ENCODE peak calls at places on chromosomes 4 and X, in five cellular contexts. One of them, this sample, is unnamed.

GRCh38 chrX:56564921-56565861 is 1.8 kb downstream of the UBQLN2 start:
- DNase-seq in lung: no peak
- DNase-seq in transverse colon: no peak
- DNase-seq in GM23248: peak; percentile 45
- DNase-seq in heart right ventricle: no peak
- DNase-seq in this sample: no peak

GRCh38 chrX:153662266-153662665 is 11.3 kb downstream of the PNCK start:
- DNase-seq in lung: no peak
- DNase-seq in heart right ventricle: peak; percentile 37
- DNase-seq in transverse colon: peak; percentile 64
- DNase-seq in GM23248: peak; percentile 36
- DNase-seq in this sample: no peak

GRCh38 chrX:113391875-113392274 is 551.2 kb upstream of the AMOT start:
- DNase-seq in GM23248: no peak
- DNase-seq in heart right ventricle: no peak
- DNase-seq in transverse colon: no peak
- DNase-seq in lung: no peak
- DNase-seq in this sample: no peak

GRCh38 chr4:137193564-137193963 is 338.7 kb downstream of the PCDH18 start:
- DNase-seq in heart right ventricle: no peak
- DNase-seq in lung: no peak
- DNase-seq in GM23248: no peak
- DNase-seq in transverse colon: no peak
- DNase-seq in this sample: no peak

GRCh38 chr4:25051534-25051933 is 20.8 kb upstream of the LGI2 start:
- DNase-seq in lung: no peak
- DNase-seq in heart right ventricle: no peak
- DNase-seq in transverse colon: no peak
- DNase-seq in GM23248: no peak
- DNase-seq in this sample: no peak

GRCh38 chr4:102299708-102300107 is 45.6 kb downstream of the SLC39A8 start:
- DNase-seq in GM23248: peak; percentile 70
- DNase-seq in lung: peak; percentile 49
- DNase-seq in heart right ventricle: no peak
- DNase-seq in transverse colon: no peak
- DNase-seq in this sample: peak; percentile 53

GRCh38 chr4:67483868-67484602 is 61.3 kb downstream of the CENPC start:
- DNase-seq in GM23248: peak; percentile 56
- DNase-seq in lung: no peak
- DNase-seq in transverse colon: no peak
- DNase-seq in heart right ventricle: no peak
- DNase-seq in this sample: peak; percentile 24

GRCh38 chrX:110409925-110410324 is 51.3 kb downstream of the RTL9 start:
- DNase-seq in heart right ventricle: no peak
- DNase-seq in GM23248: peak; percentile 83
- DNase-seq in transverse colon: no peak
- DNase-seq in lung: no peak
- DNase-seq in this sample: no peak

GRCh38 chr4:111641813-111642579 is 503.3 kb upstream of the FAM241A start:
- DNase-seq in heart right ventricle: no peak
- DNase-seq in transverse colon: peak; percentile 52
- DNase-seq in GM23248: peak; percentile 95
- DNase-seq in lung: peak; percentile 55
- DNase-seq in this sample: peak; percentile 50

GRCh38 chr4:1711055-1711905 is 839 bp downstream of the SLBP start:
- DNase-seq in GM23248: peak; percentile 83
- DNase-seq in heart right ventricle: peak; percentile 59
- DNase-seq in transverse colon: peak; percentile 63
- DNase-seq in lung: peak; percentile 49
- DNase-seq in this sample: peak; percentile 30

GRCh38 chrX:64580605-64581004 is 185.4 kb upstream of the MTMR8 start:
- DNase-seq in transverse colon: no peak
- DNase-seq in heart right ventricle: no peak
- DNase-seq in GM23248: no peak
- DNase-seq in lung: no peak
- DNase-seq in this sample: no peak

GRCh38 chr4:38495481-38495880 is 168.5 kb upstream of the KLF3 start:
- DNase-seq in heart right ventricle: no peak
- DNase-seq in transverse colon: no peak
- DNase-seq in GM23248: no peak
- DNase-seq in lung: no peak
- DNase-seq in this sample: no peak

GRCh38 chr4:156377036-156377700 is 423.5 kb upstream of the CTSO start:
- DNase-seq in transverse colon: no peak
- DNase-seq in heart right ventricle: no peak
- DNase-seq in lung: no peak
- DNase-seq in GM23248: peak; percentile 64
- DNase-seq in this sample: peak; percentile 44

GRCh38 chr4:40843696-40844095 is 93.9 kb downstream of the NSUN7 start:
- DNase-seq in heart right ventricle: no peak
- DNase-seq in GM23248: no peak
- DNase-seq in transverse colon: no peak
- DNase-seq in lung: no peak
- DNase-seq in this sample: no peak

GRCh38 chr4:69718376-69719293 is 41.8 kb downstream of the SULT1B1 start:
- DNase-seq in lung: no peak
- DNase-seq in transverse colon: no peak
- DNase-seq in heart right ventricle: no peak
- DNase-seq in GM23248: peak; percentile 34
- DNase-seq in this sample: no peak

GRCh38 chr4:69713593-69713992 is 46.8 kb downstream of the SULT1B1 start:
- DNase-seq in heart right ventricle: no peak
- DNase-seq in lung: no peak
- DNase-seq in transverse colon: no peak
- DNase-seq in GM23248: peak; percentile 66
- DNase-seq in this sample: no peak

GRCh38 chr4:69714086-69714485 is 46.3 kb downstream of the SULT1B1 start:
- DNase-seq in lung: no peak
- DNase-seq in GM23248: no peak
- DNase-seq in heart right ventricle: no peak
- DNase-seq in transverse colon: no peak
- DNase-seq in this sample: no peak

GRCh38 chr4:69717778-69718177 is 42.6 kb downstream of the SULT1B1 start:
- DNase-seq in GM23248: no peak
- DNase-seq in transverse colon: no peak
- DNase-seq in lung: no peak
- DNase-seq in heart right ventricle: no peak
- DNase-seq in this sample: no peak

GRCh38 chr4:69716654-69717053 is 43.8 kb downstream of the SULT1B1 start:
- DNase-seq in GM23248: no peak
- DNase-seq in transverse colon: no peak
- DNase-seq in heart right ventricle: no peak
- DNase-seq in lung: no peak
- DNase-seq in this sample: no peak
- H3K27ac ChIP-seq in GM23248: no peak overlapping the region
- H3K27ac ChIP-seq in transverse colon: no peak overlapping the region
- H3K27ac ChIP-seq in heart right ventricle: no peak overlapping the region
- H3K27ac ChIP-seq in lung: no peak overlapping the region
- H3K27ac ChIP-seq in this sample: no peak overlapping the region

DNA sequence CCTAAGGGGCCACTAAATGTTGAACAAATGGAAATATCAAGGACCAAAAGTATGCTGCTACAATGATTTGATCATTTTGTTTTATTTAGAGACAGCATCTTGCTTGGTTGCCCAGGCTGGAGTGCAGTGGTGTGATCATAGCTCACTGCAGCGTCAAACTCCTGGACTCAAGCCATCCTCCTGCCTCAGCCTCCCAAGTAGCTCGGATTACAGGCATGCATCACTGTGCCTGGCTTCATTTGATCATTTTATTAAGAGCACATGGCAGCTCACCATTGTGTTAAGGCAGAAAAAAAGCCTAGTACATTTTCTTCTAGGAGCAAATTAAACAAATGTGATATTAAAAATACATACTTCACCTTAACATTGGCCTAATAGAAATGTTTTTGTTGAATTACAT is 52.7 kb downstream of the DCLK2 start:
- DNase-seq in GM23248: peak; percentile 82
- DNase-seq in heart right ventricle: no peak
- DNase-seq in lung: no peak
- DNase-seq in transverse colon: no peak
- DNase-seq in this sample: no peak
- H3K27ac ChIP-seq in GM23248: peak overlapping the region; percentile 39
- H3K27ac ChIP-seq in heart right ventricle: no peak overlapping the region
- H3K27ac ChIP-seq in lung: no peak overlapping the region
- H3K27ac ChIP-seq in transverse colon: no peak overlapping the region
- H3K27ac ChIP-seq in this sample: no peak overlapping the region

DNA sequence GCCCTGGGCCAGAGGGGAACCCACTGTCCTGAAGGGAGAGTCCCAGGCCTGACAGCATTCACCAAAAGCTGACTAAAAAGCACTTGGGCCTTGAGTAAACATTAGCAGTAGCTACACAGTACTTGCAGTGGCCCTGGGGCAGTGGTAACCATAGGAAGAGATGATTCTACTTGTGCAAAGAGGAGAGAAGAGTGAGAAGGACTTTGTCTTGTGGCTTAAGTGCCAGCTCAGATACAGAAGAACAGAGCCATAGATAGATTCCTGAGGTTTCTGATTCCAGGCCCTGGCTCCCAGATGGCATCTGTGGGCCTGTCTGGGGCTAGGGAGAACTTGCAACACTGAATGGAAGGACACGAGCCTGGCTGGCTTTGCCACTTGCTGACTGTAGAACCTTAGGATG is 100.5 kb downstream of the PTCHD1 start:
- DNase-seq in transverse colon: no peak
- DNase-seq in lung: no peak
- DNase-seq in GM23248: peak; percentile 17
- DNase-seq in heart right ventricle: no peak
- DNase-seq in this sample: no peak
- H3K27ac ChIP-seq in transverse colon: no peak overlapping the region
- H3K27ac ChIP-seq in lung: no peak overlapping the region
- H3K27ac ChIP-seq in GM23248: peak overlapping the region; percentile 48
- H3K27ac ChIP-seq in heart right ventricle: peak overlapping the region; percentile 28
- H3K27ac ChIP-seq in this sample: no peak overlapping the region

GRCh38 chr4:72340803-72341431 is 228.1 kb downstream of the ADAMTS3 start:
- DNase-seq in lung: no peak
- DNase-seq in transverse colon: no peak
- DNase-seq in GM23248: peak; percentile 43
- DNase-seq in heart right ventricle: no peak
- DNase-seq in this sample: no peak
- H3K27ac ChIP-seq in lung: no peak overlapping the region
- H3K27ac ChIP-seq in transverse colon: no peak overlapping the region
- H3K27ac ChIP-seq in GM23248: no peak overlapping the region
- H3K27ac ChIP-seq in heart right ventricle: no peak overlapping the region
- H3K27ac ChIP-seq in this sample: no peak overlapping the region

GRCh38 chrX:130680164-130681035 is 222.6 kb downstream of the ENOX2 start:
- DNase-seq in lung: no peak
- DNase-seq in heart right ventricle: no peak
- DNase-seq in transverse colon: no peak
- DNase-seq in GM23248: peak; percentile 25
- DNase-seq in this sample: no peak

GRCh38 chrX:130672214-130672613 is 230.8 kb downstream of the ENOX2 start:
- DNase-seq in heart right ventricle: no peak
- DNase-seq in GM23248: no peak
- DNase-seq in transverse colon: no peak
- DNase-seq in lung: no peak
- DNase-seq in this sample: no peak

DNA sequence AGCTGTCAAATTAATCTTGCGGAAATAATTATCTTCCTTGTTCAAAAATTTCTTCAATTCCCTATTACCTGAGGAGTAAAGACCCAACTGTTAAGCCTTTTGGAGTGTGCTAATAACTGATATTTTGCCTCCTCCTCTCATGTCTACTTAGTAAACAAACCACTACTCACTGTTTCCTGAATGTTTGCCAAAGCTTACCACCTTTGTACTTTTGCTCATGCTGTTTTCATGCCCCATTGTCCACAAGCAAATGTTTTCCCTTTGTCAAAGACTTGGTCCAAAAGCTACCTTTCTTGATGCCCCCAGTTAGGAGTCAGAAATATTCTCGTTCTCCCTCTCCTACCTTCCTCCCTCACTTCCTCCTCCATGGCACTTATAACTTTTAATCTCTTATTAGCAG is 226.1 kb downstream of the ENOX2 start:
- DNase-seq in heart right ventricle: no peak
- DNase-seq in GM23248: no peak
- DNase-seq in transverse colon: no peak
- DNase-seq in lung: no peak
- DNase-seq in this sample: no peak
- H3K27ac ChIP-seq in heart right ventricle: no peak overlapping the region
- H3K27ac ChIP-seq in GM23248: no peak overlapping the region
- H3K27ac ChIP-seq in transverse colon: no peak overlapping the region
- H3K27ac ChIP-seq in lung: no peak overlapping the region
- H3K27ac ChIP-seq in this sample: no peak overlapping the region

GRCh38 chr4:20299515-20299914 is 47.8 kb downstream of the SLIT2 start:
- DNase-seq in GM23248: peak; percentile 62
- DNase-seq in transverse colon: no peak
- DNase-seq in lung: no peak
- DNase-seq in heart right ventricle: no peak
- DNase-seq in this sample: peak; percentile 54
- H3K27ac ChIP-seq in GM23248: no peak overlapping the region
- H3K27ac ChIP-seq in transverse colon: no peak overlapping the region
- H3K27ac ChIP-seq in lung: no peak overlapping the region
- H3K27ac ChIP-seq in heart right ventricle: no peak overlapping the region
- H3K27ac ChIP-seq in this sample: no peak overlapping the region